ENCODE peak calls at places on chromosomes 12 and 14, in five cellular contexts. One of them, this sample, is unnamed.

GRCh38 chr12:104669057-104669770 is 212.5 kb downstream of the CHST11 start:
- DNase-seq in transverse colon: peak
- DNase-seq in right atrium auricular region: peak
- DNase-seq in choroid plexus epithelial cell: no peak
- DNase-seq in HFF-Myc: no peak
- DNase-seq in this sample: no peak

GRCh38 chr12:55724226-55724939 is 4.2 kb downstream of the RDH5 start:
- DNase-seq in HFF-Myc: no peak
- DNase-seq in right atrium auricular region: peak
- DNase-seq in choroid plexus epithelial cell: peak
- DNase-seq in transverse colon: peak
- DNase-seq in this sample: no peak

GRCh38 chr14:32635103-32635719 is 303.5 kb upstream of the NPAS3 start:
- DNase-seq in transverse colon: no peak
- DNase-seq in HFF-Myc: no peak
- DNase-seq in right atrium auricular region: no peak
- DNase-seq in choroid plexus epithelial cell: peak
- DNase-seq in this sample: peak

GRCh38 chr14:75181426-75182062 is 5.1 kb upstream of the TMED10 start:
- DNase-seq in HFF-Myc: no peak
- DNase-seq in choroid plexus epithelial cell: no peak
- DNase-seq in transverse colon: no peak
- DNase-seq in right atrium auricular region: no peak
- DNase-seq in this sample: no peak

GRCh38 chr12:68805592-68806120 is 2.3 kb upstream of the MDM2 start:
- DNase-seq in HFF-Myc: no peak
- DNase-seq in transverse colon: no peak
- DNase-seq in right atrium auricular region: no peak
- DNase-seq in choroid plexus epithelial cell: no peak
- DNase-seq in this sample: no peak

GRCh38 chr12:5220835-5221234 is 177.2 kb downstream of the KCNA5 start:
- DNase-seq in HFF-Myc: no peak
- DNase-seq in choroid plexus epithelial cell: no peak
- DNase-seq in right atrium auricular region: no peak
- DNase-seq in transverse colon: no peak
- DNase-seq in this sample: no peak

GRCh38 chr12:72197790-72198189 is 74.4 kb upstream of the TRHDE start:
- DNase-seq in right atrium auricular region: no peak
- DNase-seq in transverse colon: no peak
- DNase-seq in choroid plexus epithelial cell: no peak
- DNase-seq in HFF-Myc: no peak
- DNase-seq in this sample: no peak

GRCh38 chr12:25694072-25694471 is 141.0 kb upstream of the LMNTD1 start:
- DNase-seq in choroid plexus epithelial cell: peak
- DNase-seq in transverse colon: no peak
- DNase-seq in right atrium auricular region: peak
- DNase-seq in HFF-Myc: peak
- DNase-seq in this sample: no peak

GRCh38 chr12:10197879-10198278 is 14.8 kb upstream of the GABARAPL1 start:
- DNase-seq in HFF-Myc: no peak
- DNase-seq in choroid plexus epithelial cell: no peak
- DNase-seq in right atrium auricular region: no peak
- DNase-seq in transverse colon: no peak
- DNase-seq in this sample: no peak

GRCh38 chr12:124463341-124463861 is 104.0 kb downstream of the NCOR2 start:
- DNase-seq in HFF-Myc: no peak
- DNase-seq in right atrium auricular region: no peak
- DNase-seq in choroid plexus epithelial cell: no peak
- DNase-seq in transverse colon: no peak
- DNase-seq in this sample: no peak

GRCh38 chr14:73759183-73759713 is 45.1 kb upstream of the PNMA1 start:
- DNase-seq in right atrium auricular region: peak
- DNase-seq in HFF-Myc: no peak
- DNase-seq in transverse colon: peak
- DNase-seq in choroid plexus epithelial cell: peak
- DNase-seq in this sample: no peak

GRCh38 chr14:80213602-80214001 is 2.3 kb upstream of the DIO2 start:
- DNase-seq in choroid plexus epithelial cell: peak
- DNase-seq in HFF-Myc: peak
- DNase-seq in transverse colon: peak
- DNase-seq in right atrium auricular region: no peak
- DNase-seq in this sample: no peak

GRCh38 chr12:1846421-1847405 is 26.3 kb downstream of the LRTM2 start:
- DNase-seq in transverse colon: peak
- DNase-seq in choroid plexus epithelial cell: no peak
- DNase-seq in HFF-Myc: no peak
- DNase-seq in right atrium auricular region: no peak
- DNase-seq in this sample: no peak

GRCh38 chr12:50732591-50732990 is 31.3 kb upstream of the ATF1 start:
- DNase-seq in HFF-Myc: peak
- DNase-seq in right atrium auricular region: no peak
- DNase-seq in choroid plexus epithelial cell: peak
- DNase-seq in transverse colon: no peak
- DNase-seq in this sample: peak

GRCh38 chr12:12338528-12339168 is 11.4 kb downstream of the MANSC1 start:
- DNase-seq in transverse colon: no peak
- DNase-seq in right atrium auricular region: no peak
- DNase-seq in HFF-Myc: no peak
- DNase-seq in choroid plexus epithelial cell: peak
- DNase-seq in this sample: no peak

GRCh38 chr12:44259890-44260289 is 424.0 kb downstream of the TMEM117 start:
- DNase-seq in choroid plexus epithelial cell: no peak
- DNase-seq in transverse colon: no peak
- DNase-seq in right atrium auricular region: no peak
- DNase-seq in HFF-Myc: no peak
- DNase-seq in this sample: no peak

GRCh38 chr14:68487805-68488590 is 304.9 kb downstream of the ZFP36L1 start:
- DNase-seq in HFF-Myc: no peak
- DNase-seq in transverse colon: no peak
- DNase-seq in choroid plexus epithelial cell: peak
- DNase-seq in right atrium auricular region: no peak
- DNase-seq in this sample: no peak

GRCh38 chr14:32940066-32940651 is 1.5 kb downstream of the NPAS3 start:
- DNase-seq in right atrium auricular region: no peak
- DNase-seq in choroid plexus epithelial cell: peak
- DNase-seq in transverse colon: no peak
- DNase-seq in HFF-Myc: no peak
- DNase-seq in this sample: peak

GRCh38 chr12:68222336-68222735 is 3.3 kb downstream of the IL26 start:
- DNase-seq in choroid plexus epithelial cell: peak
- DNase-seq in transverse colon: no peak
- DNase-seq in HFF-Myc: no peak
- DNase-seq in right atrium auricular region: no peak
- DNase-seq in this sample: no peak

GRCh38 chr12:62841841-62842240 is 93.1 kb downstream of the PPM1H start:
- DNase-seq in right atrium auricular region: no peak
- DNase-seq in choroid plexus epithelial cell: peak
- DNase-seq in HFF-Myc: no peak
- DNase-seq in transverse colon: no peak
- DNase-seq in this sample: no peak
- H3K4me3 ChIP-seq in right atrium auricular region: no peak
- H3K4me3 ChIP-seq in choroid plexus epithelial cell: no peak
- H3K4me3 ChIP-seq in HFF-Myc: no peak
- H3K4me3 ChIP-seq in transverse colon: no peak
- H3K4me3 ChIP-seq in this sample: no peak

GRCh38 chr12:76878045-76878898 is 547 bp downstream of the CSRP2 start:
- DNase-seq in HFF-Myc: no peak
- DNase-seq in right atrium auricular region: no peak
- DNase-seq in transverse colon: no peak
- DNase-seq in choroid plexus epithelial cell: peak
- DNase-seq in this sample: no peak

GRCh38 chr12:76880156-76881023 is 1.6 kb upstream of the CSRP2 start:
- DNase-seq in HFF-Myc: no peak
- DNase-seq in right atrium auricular region: no peak
- DNase-seq in choroid plexus epithelial cell: peak
- DNase-seq in transverse colon: no peak
- DNase-seq in this sample: no peak

GRCh38 chr12:76879710-76880025 is 849 bp upstream of the CSRP2 start:
- DNase-seq in transverse colon: no peak
- DNase-seq in right atrium auricular region: no peak
- DNase-seq in HFF-Myc: no peak
- DNase-seq in choroid plexus epithelial cell: no peak
- DNase-seq in this sample: no peak

GRCh38 chr12:76881152-76881551 is 2.3 kb upstream of the CSRP2 start:
- DNase-seq in right atrium auricular region: no peak
- DNase-seq in transverse colon: no peak
- DNase-seq in choroid plexus epithelial cell: no peak
- DNase-seq in HFF-Myc: no peak
- DNase-seq in this sample: no peak

DNA sequence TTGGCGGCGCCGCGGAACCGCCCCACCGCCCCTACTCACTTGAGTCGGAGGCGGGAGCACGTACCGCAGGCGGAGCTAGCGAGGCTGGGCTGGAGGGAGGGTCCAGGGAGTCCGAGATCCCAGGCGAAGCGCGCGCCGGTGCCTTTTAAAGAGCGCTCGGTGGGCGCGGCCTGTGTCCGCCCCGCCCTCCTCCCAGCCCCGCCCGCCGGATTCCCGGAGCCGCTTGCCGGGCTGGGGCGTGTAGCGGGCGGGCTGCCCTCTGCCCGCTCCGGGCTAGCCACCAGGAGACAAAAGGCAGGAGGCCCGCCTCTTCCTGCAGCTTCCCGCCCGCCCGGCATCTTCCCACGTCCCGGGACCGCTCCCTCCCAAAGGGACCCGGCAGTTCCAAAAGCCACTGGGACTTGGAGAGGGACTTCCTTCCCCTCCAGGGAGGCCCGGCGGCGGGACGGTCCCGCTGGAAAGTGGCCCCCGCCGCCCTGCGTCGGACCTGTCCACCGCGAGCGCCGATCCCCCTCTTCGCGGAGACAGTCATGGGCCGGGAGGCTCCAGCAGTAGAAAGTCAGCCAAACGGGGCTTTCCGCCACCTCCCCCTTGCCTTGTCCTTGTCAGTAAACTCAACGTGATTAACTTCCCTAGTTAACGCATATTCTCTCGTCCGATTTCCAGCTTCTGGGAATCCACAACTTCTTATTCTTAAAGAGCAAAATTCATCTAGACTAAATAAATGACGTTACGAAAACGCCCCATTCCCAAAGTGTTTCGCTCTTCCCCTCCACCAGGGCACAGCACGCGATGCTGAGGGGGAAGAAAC is at the start of gene CSRP2:
- DNase-seq in HFF-Myc: peak
- DNase-seq in transverse colon: peak
- DNase-seq in right atrium auricular region: peak
- DNase-seq in choroid plexus epithelial cell: peak
- DNase-seq in this sample: peak
- TF ChIP-seq CTCF in HFF-Myc: peak
- TF ChIP-seq CTCF in transverse colon: peak
- TF ChIP-seq CTCF in right atrium auricular region: no peak
- TF ChIP-seq CTCF in choroid plexus epithelial cell: peak
- TF ChIP-seq CTCF in this sample: peak

GRCh38 chr12:41407240-41407799 is 219.2 kb downstream of the PDZRN4 start:
- DNase-seq in transverse colon: no peak
- DNase-seq in choroid plexus epithelial cell: no peak
- DNase-seq in right atrium auricular region: no peak
- DNase-seq in HFF-Myc: no peak
- DNase-seq in this sample: no peak
- H3K4me3 ChIP-seq in transverse colon: no peak
- H3K4me3 ChIP-seq in choroid plexus epithelial cell: no peak
- H3K4me3 ChIP-seq in right atrium auricular region: no peak
- H3K4me3 ChIP-seq in HFF-Myc: no peak
- H3K4me3 ChIP-seq in this sample: no peak

GRCh38 chr12:101570022-101570421 is 24.7 kb upstream of the MYBPC1 start:
- DNase-seq in right atrium auricular region: no peak
- DNase-seq in choroid plexus epithelial cell: peak
- DNase-seq in HFF-Myc: peak
- DNase-seq in transverse colon: no peak
- DNase-seq in this sample: peak
- TF ChIP-seq CTCF in right atrium auricular region: no peak
- TF ChIP-seq CTCF in choroid plexus epithelial cell: peak
- TF ChIP-seq CTCF in HFF-Myc: peak
- TF ChIP-seq CTCF in transverse colon: peak
- TF ChIP-seq CTCF in this sample: peak

GRCh38 chr12:43066471-43066870 is 476.9 kb upstream of the PRICKLE1 start:
- DNase-seq in right atrium auricular region: no peak
- DNase-seq in HFF-Myc: no peak
- DNase-seq in transverse colon: no peak
- DNase-seq in choroid plexus epithelial cell: peak
- DNase-seq in this sample: peak

GRCh38 chr12:43060738-43061137 is 471.2 kb upstream of the PRICKLE1 start:
- DNase-seq in HFF-Myc: no peak
- DNase-seq in choroid plexus epithelial cell: no peak
- DNase-seq in right atrium auricular region: no peak
- DNase-seq in transverse colon: no peak
- DNase-seq in this sample: no peak

GRCh38 chr12:43058616-43059015 is 469.1 kb upstream of the PRICKLE1 start:
- DNase-seq in HFF-Myc: no peak
- DNase-seq in transverse colon: no peak
- DNase-seq in choroid plexus epithelial cell: no peak
- DNase-seq in right atrium auricular region: no peak
- DNase-seq in this sample: no peak

GRCh38 chr12:43063642-43064041 is 474.1 kb upstream of the PRICKLE1 start:
- DNase-seq in transverse colon: no peak
- DNase-seq in right atrium auricular region: no peak
- DNase-seq in choroid plexus epithelial cell: peak
- DNase-seq in HFF-Myc: peak
- DNase-seq in this sample: peak
- H3K4me3 ChIP-seq in transverse colon: no peak
- H3K4me3 ChIP-seq in right atrium auricular region: no peak
- H3K4me3 ChIP-seq in choroid plexus epithelial cell: no peak
- H3K4me3 ChIP-seq in HFF-Myc: no peak
- H3K4me3 ChIP-seq in this sample: no peak

DNA sequence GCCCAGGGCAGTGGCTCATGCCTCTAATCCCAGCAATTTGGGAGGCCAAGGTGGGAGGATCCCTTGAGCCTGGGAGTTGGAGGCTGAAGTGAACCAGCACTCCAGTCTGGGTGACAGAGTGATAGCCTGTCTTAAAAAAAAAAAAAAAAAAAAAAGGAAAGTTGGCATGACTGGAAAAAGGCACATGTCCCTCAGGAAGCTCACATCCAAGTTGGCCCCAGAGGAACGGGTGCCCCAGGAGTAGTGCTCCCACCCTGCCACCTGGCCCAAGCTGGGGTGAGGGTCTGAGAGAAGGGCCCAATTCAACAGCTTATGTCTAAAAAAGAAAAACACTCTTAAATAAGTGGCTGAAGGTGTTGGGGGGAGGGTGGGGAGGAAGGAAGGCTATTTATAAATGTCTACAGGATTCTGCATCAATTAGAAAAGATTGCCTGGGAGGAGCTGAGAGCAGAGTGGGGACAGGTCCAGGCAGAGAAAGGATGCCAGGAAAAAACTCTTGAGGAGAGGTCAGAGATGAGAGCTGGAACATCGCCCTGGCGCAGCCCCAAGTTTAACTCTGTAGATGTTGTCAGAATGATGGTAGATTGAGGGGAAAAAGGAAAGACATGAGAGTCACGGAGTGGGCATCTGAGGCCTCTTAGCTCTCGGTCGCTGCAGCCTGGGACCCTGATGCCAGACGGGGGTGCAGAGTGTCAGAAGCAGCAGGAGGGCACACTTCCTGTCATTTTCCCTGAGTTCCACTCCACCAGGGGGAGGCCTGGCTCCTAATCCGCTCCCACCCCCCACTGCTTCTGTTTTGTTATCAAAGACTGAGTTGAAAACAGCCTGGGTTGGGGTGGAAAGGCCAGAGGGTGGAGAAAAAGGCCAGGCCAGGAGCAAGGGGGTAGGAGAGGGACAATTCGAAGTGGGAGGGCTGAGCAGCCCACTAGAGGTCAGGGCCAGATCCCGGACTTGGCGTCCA is 7.3 kb downstream of the SPRYD3 start:
- DNase-seq in transverse colon: peak
- DNase-seq in HFF-Myc: no peak
- DNase-seq in choroid plexus epithelial cell: peak
- DNase-seq in right atrium auricular region: peak
- DNase-seq in this sample: no peak
- TF ChIP-seq CTCF in transverse colon: no peak
- TF ChIP-seq CTCF in HFF-Myc: no peak
- TF ChIP-seq CTCF in choroid plexus epithelial cell: peak
- TF ChIP-seq CTCF in right atrium auricular region: no peak
- TF ChIP-seq CTCF in this sample: peak

GRCh38 chr14:64601571-64601970 is 51.8 kb downstream of the PPP1R36 start:
- DNase-seq in HFF-Myc: no peak
- DNase-seq in transverse colon: no peak
- DNase-seq in choroid plexus epithelial cell: no peak
- DNase-seq in right atrium auricular region: no peak
- DNase-seq in this sample: no peak
- H3K4me3 ChIP-seq in HFF-Myc: no peak
- H3K4me3 ChIP-seq in transverse colon: no peak
- H3K4me3 ChIP-seq in choroid plexus epithelial cell: peak
- H3K4me3 ChIP-seq in right atrium auricular region: peak
- H3K4me3 ChIP-seq in this sample: peak

This sample was measured in astrocyte of the cerebellum.